ENCODE peak calls at places on chromosomes 11 and 22, in five cellular contexts. A is lower leg skin, F is K562, H is ovary, M is adrenal gland. P is an unnamed sample.

GRCh38 chr11:46278387-46279173 is 1.1 kb downstream of the CREB3L1 start:
- DNase-seq in A (peak; percentile 92), F (peak; percentile 88), H (peak; percentile 78), M (peak; percentile 80), P (peak; percentile 82)

GRCh38 chr22:45263790-45264269 is 20.9 kb upstream of the UPK3A start:
- DNase-seq in A (peak; percentile 94), F (peak; percentile 71), H (peak; percentile 80), M (peak; percentile 88), P (no peak)

GRCh38 chr11:116162086-116162485 is 610.7 kb downstream of the BUD13 start:
- DNase-seq in A (no peak), F (no peak), H (no peak), M (no peak), P (no peak)

GRCh38 chr11:130137999-130138398 is 21.6 kb upstream of the ST14 start:
- DNase-seq in A (no peak), F (no peak), H (no peak), M (no peak), P (no peak)

GRCh38 chr11:57072640-57073039 is 83.9 kb downstream of the OR5AK2 start:
- DNase-seq in A (no peak), F (no peak), H (no peak), M (no peak), P (peak; percentile 53)

GRCh38 chr11:2317354-2318050 is 15.7 kb downstream of the TSPAN32 start:
- DNase-seq in A (peak; percentile 76), F (no peak), H (no peak), M (peak; percentile 13), P (no peak)

GRCh38 chr11:91248199-91248807 is 976.3 kb upstream of the FAT3 start:
- DNase-seq in A (no peak), F (peak; percentile 25), H (no peak), M (peak; percentile 60), P (no peak)

GRCh38 chr11:126459691-126460404 is 104.4 kb downstream of the ST3GAL4 start:
- DNase-seq in A (no peak), F (no peak), H (no peak), M (no peak), P (no peak)

GRCh38 chr22:18110194-18110943 is at the start of gene TUBA8:
- DNase-seq in A (peak; percentile 92), F (no peak), H (peak; percentile 70), M (peak; percentile 45), P (no peak)

GRCh38 chr11:123580557-123581275 is 73.7 kb downstream of the SCN3B start:
- DNase-seq in A (peak; percentile 91), F (peak; percentile 67), H (peak; percentile 70), M (peak; percentile 71), P (peak; percentile 45)

GRCh38 chr22:20061481-20061861 is 18.6 kb upstream of the DGCR8 start:
- DNase-seq in A (no peak), F (no peak), H (no peak), M (peak; percentile 36), P (peak; percentile 25)

GRCh38 chr11:79762271-79762935 is 321.6 kb upstream of the TENM4 start:
- DNase-seq in A (no peak), F (no peak), H (no peak), M (no peak), P (no peak)

GRCh38 chr22:20036119-20036518 is 15.2 kb downstream of the TANGO2 start:
- DNase-seq in A (no peak), F (no peak), H (no peak), M (no peak), P (no peak)

GRCh38 chr22:36303874-36304273 is 50.9 kb downstream of the APOL1 start:
- DNase-seq in A (no peak), F (no peak), H (no peak), M (no peak), P (no peak)
- TF ChIP-seq POLR2A in A (no peak), F (no peak), H (no peak), M (no peak), P (no peak)

DNA sequence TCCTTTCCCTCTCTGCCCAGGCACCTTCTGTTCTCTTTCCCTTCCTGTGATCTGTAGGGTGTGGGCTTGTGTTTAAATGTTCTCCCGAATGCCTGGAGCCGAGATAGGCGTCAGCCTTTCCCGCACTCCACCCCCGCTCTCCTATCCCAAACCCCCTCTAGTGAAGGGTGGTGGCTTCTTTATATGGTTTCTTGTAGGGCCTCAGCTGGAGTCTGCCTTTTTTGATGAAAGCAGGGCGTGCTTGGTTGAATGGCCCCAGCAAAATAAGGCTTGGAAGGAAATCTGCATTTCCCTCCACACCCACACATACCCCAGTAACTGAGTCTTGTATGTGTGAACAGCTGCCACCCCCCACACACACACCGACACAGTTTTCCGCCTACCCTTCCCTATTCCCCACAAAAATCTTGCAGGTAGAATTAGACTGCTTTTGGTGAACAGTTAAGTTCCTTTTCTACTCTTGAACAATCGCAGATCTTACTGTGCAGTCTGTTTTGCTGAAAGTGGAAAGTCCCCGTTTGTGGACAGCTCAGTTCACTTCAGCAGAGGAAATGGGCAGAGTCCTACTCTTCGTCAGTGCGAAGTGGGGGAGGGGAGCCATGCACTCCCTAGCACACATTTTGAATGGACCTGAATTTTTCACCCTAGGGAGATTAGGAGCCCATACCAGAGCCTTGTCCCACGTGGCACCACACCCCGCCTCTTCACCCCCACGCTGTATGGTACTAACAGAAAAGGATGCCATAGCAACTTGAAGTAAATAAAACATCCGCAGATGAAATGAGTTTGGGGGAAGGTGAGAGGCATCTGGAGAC is 25.5 kb upstream of the GRK2 start:
- DNase-seq in A (peak; percentile 90), F (peak; percentile 80), H (peak; percentile 70), M (peak; percentile 77), P (no peak)
- TF ChIP-seq POLR2A in A (no peak), F (peak; percentile 17), H (no peak), M (peak; percentile 52), P (no peak)

DNA sequence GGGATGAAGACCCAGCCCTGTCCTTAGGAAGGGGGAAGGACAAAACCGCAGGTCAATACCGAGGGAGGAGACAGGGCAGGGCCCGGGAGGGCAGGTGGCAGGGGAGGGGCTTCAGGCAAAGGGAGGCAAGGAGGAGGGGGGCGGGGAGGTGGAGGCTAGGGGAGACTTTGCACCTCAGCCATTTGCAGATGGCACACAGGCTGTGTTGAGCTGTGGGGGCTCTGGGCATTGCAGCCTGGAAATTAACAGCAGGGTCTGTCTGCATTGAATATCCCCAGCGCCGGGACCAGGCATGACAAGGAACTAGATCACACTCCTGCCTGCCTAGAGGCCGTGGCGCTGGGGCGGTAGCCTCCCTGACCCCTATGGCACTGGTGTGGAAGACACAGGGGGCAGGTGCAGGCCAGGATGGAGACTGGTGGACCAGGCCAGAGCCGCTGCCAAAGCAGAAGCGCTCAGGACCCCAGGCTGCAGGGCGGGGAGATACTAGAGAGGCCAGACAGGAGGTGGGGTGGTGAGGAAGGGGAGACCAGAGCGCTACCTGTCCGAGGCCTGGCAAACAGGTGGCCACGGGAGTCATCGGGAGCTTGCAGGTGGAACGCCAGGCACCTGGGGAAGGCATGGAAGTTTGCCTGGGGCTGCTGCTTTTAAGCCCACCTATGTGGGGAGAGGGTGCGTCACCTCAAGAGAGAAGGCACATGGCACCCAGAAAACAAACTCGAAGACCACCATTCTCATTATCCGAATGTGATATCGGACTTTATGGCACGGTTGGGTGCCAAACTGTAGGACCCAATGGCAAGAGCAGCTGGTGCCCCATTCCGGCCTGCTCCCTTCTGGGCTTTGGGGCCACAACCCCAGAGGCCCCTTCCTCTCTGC is 11.5 kb downstream of the CBX6 start:
- DNase-seq in A (no peak), F (no peak), H (no peak), M (no peak), P (no peak)
- TF ChIP-seq POLR2A in A (no peak), F (no peak), H (no peak), M (peak; percentile 2), P (no peak)

GRCh38 chr11:66366844-66367477 is 4.6 kb downstream of the SLC29A2 start:
- DNase-seq in A (no peak), F (no peak), H (no peak), M (no peak), P (no peak)

GRCh38 chr11:66363805-66364535 is 7.6 kb downstream of the SLC29A2 start:
- DNase-seq in A (no peak), F (peak; percentile 85), H (peak; percentile 43), M (peak; percentile 62), P (peak; percentile 70)

GRCh38 chr11:66365166-66365565 is 6.4 kb downstream of the SLC29A2 start:
- DNase-seq in A (no peak), F (no peak), H (peak; percentile 29), M (no peak), P (no peak)

GRCh38 chr11:66367561-66368312 is 3.8 kb downstream of the SLC29A2 start:
- DNase-seq in A (no peak), F (no peak), H (peak; percentile 11), M (no peak), P (no peak)

DNA sequence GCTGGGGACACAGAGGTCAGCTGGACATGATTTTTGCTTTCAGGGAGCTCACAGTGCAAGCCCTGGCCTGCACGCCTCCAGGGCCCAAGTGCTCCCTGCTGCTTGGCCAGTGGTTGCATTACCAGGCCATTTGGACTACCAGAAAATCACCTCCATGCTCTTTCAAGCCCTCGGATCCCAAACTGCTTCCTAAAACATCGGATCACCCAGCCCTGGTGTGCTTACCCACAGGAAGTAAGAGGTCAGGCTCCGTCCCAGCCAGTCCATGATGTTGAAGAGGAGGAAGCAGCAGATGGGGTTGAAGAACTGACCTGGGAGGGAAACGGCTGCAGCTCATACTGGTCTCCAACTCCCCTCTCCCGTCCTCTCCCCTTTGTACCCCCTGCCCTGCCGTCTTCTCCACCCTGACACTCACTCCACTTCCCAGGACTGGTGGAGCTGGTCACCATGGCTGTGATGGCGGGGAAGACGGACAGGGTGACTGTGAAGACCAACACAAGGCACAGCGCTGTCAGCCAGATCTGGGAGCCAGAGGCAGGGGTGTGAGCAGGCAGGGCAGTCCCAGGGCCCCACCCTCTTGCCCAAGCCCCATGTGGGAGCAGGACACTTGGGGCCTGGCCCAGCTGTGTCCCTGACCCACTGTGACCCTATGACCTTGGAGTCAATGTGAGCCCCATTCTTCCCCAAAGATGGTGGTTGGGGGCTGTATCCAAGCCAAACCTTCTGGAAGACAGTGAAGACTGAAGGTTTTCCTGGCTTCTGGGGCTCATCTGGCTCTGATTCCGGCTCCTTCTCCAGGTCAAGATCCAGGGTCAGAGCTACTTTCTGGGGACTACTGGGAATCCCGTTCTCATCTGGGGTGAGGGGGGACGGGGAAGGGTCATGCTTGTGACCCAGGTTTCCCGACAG is 5.6 kb downstream of the SLC29A2 start:
- DNase-seq in A (no peak), F (no peak), H (peak; percentile 35), M (no peak), P (no peak)
- TF ChIP-seq POLR2A in A (no peak), F (peak; percentile 63), H (no peak), M (no peak), P (no peak)

GRCh38 chr11:9462806-9463537 is 2.2 kb downstream of the ZNF143 start:
- DNase-seq in A (no peak), F (peak; percentile 38), H (no peak), M (no peak), P (no peak)
- TF ChIP-seq POLR2A in A (no peak), F (no peak), H (no peak), M (no peak), P (no peak)